ENCODE peak calls at places on chromosome 7, in five cellular contexts. N is activated CD8-positive, alpha-beta memory T cell treated with anti-CD3 and anti-CD28 coated beads for 24 hours; K is heart left ventricle; F is foreskin fibroblast; Y is LHCN-M2. S is an unnamed sample.

GRCh38 chr7:11923376-11923922 is 91.5 kb upstream of the THSD7A start:
- DNase-seq in N (no peak), K (no peak), Y (no peak), F (no peak), S (no peak)

GRCh38 chr7:133530682-133531081 is 277.8 kb downstream of the EXOC4 start:
- DNase-seq in F (peak), K (no peak), Y (peak), N (no peak), S (peak)

GRCh38 chr7:44449531-44449930 is 40.9 kb downstream of the NUDCD3 start:
- DNase-seq in K (no peak), F (peak), N (no peak), Y (no peak), S (no peak)

GRCh38 chr7:84247591-84247990 is 53.0 kb upstream of the SEMA3A start:
- DNase-seq in N (no peak), K (no peak), F (peak), Y (peak), S (no peak)

GRCh38 chr7:151083071-151083823 is at the start of gene TMUB1:
- DNase-seq in N (peak), Y (peak), F (peak), K (peak), S (no peak)

GRCh38 chr7:6284461-6285360 is 12.3 kb upstream of the CYTH3 start:
- DNase-seq in F (no peak), K (no peak), Y (peak), N (no peak), S (no peak)

GRCh38 chr7:94375713-94376112 is 19.0 kb upstream of the COL1A2 start:
- DNase-seq in N (no peak), K (peak), F (peak), Y (peak), S (peak)

GRCh38 chr7:32290015-32290414 is 200.2 kb downstream of the LSM5 start:
- DNase-seq in N (no peak), F (no peak), Y (no peak), K (peak), S (no peak)

GRCh38 chr7:101593556-101593955 is 35.5 kb downstream of the MYL10 start:
- DNase-seq in N (no peak), F (no peak), K (no peak), Y (no peak), S (no peak)

GRCh38 chr7:11427686-11428273 is 404.2 kb downstream of the THSD7A start:
- DNase-seq in Y (peak), N (no peak), F (peak), K (no peak), S (peak)

GRCh38 chr7:39672176-39672575 is 48.8 kb downstream of the RALA start:
- DNase-seq in Y (no peak), K (no peak), F (peak), N (no peak), S (no peak)

GRCh38 chr7:14158111-14158510 is 168.6 kb upstream of the ETV1 start:
- DNase-seq in K (no peak), N (no peak), F (no peak), Y (no peak), S (no peak)

GRCh38 chr7:155209920-155210319 is 87.8 kb upstream of the INSIG1 start:
- DNase-seq in N (no peak), K (no peak), F (no peak), Y (no peak), S (no peak)

GRCh38 chr7:72538856-72539255 is 126.7 kb upstream of the CALN1 start:
- DNase-seq in Y (no peak), N (no peak), K (no peak), F (no peak), S (no peak)